ENCODE peak calls at places on chromosomes 13 and 19, in five cellular contexts. One of them, this sample, is unnamed.
A peak's percentile ranks its signal among the peaks of the same experiment; 100 is the strongest.

GRCh38 chr13:68748038-68748437 is 1359.6 kb upstream of the ATXN8OS start:
- DNase-seq in mesenchymal stem cell: no peak
- DNase-seq in fibroblast of lung: no peak
- DNase-seq in neural progenitor cell: no peak
- DNase-seq in hepatocyte: no peak
- DNase-seq in this sample: no peak

GRCh38 chr19:43776285-43776684 is 4.5 kb downstream of the KCNN4 start:
- DNase-seq in neural progenitor cell: no peak
- DNase-seq in mesenchymal stem cell: no peak
- DNase-seq in hepatocyte: peak; percentile 3
- DNase-seq in fibroblast of lung: no peak
- DNase-seq in this sample: no peak

GRCh38 chr13:29503041-29503837 is 92.2 kb downstream of the SLC7A1 start:
- DNase-seq in mesenchymal stem cell: peak; percentile 25
- DNase-seq in hepatocyte: peak; percentile 38
- DNase-seq in neural progenitor cell: peak; percentile 58
- DNase-seq in fibroblast of lung: peak; percentile 30
- DNase-seq in this sample: no peak

GRCh38 chr13:33494596-33495214 is 209.2 kb upstream of the STARD13 start:
- DNase-seq in hepatocyte: peak; percentile 35
- DNase-seq in neural progenitor cell: no peak
- DNase-seq in mesenchymal stem cell: peak; percentile 93
- DNase-seq in fibroblast of lung: peak; percentile 87
- DNase-seq in this sample: no peak

GRCh38 chr13:32940601-32941000 is 75.6 kb upstream of the KL start:
- DNase-seq in hepatocyte: peak; percentile 31
- DNase-seq in fibroblast of lung: peak; percentile 45
- DNase-seq in mesenchymal stem cell: peak; percentile 71
- DNase-seq in neural progenitor cell: no peak
- DNase-seq in this sample: no peak

GRCh38 chr19:13621413-13621812 is 115.1 kb upstream of the CACNA1A start:
- DNase-seq in hepatocyte: no peak
- DNase-seq in mesenchymal stem cell: peak; percentile 7
- DNase-seq in neural progenitor cell: no peak
- DNase-seq in fibroblast of lung: peak; percentile 89
- DNase-seq in this sample: peak; percentile 79

GRCh38 chr19:45250216-45250831 is 747 bp upstream of the MARK4 start:
- DNase-seq in neural progenitor cell: peak; percentile 20
- DNase-seq in hepatocyte: no peak
- DNase-seq in mesenchymal stem cell: no peak
- DNase-seq in fibroblast of lung: no peak
- DNase-seq in this sample: peak; percentile 36

GRCh38 chr13:61833228-61833627 is 417.6 kb upstream of the PCDH20 start:
- DNase-seq in neural progenitor cell: no peak
- DNase-seq in fibroblast of lung: no peak
- DNase-seq in mesenchymal stem cell: no peak
- DNase-seq in hepatocyte: no peak
- DNase-seq in this sample: no peak

GRCh38 chr13:112765734-112766133 is 75.9 kb downstream of the ATP11A start:
- DNase-seq in hepatocyte: no peak
- DNase-seq in mesenchymal stem cell: no peak
- DNase-seq in fibroblast of lung: no peak
- DNase-seq in neural progenitor cell: peak; percentile 29
- DNase-seq in this sample: no peak

GRCh38 chr13:99150575-99151370 is 49.9 kb upstream of the UBAC2 start:
- DNase-seq in mesenchymal stem cell: peak; percentile 2
- DNase-seq in hepatocyte: no peak
- DNase-seq in fibroblast of lung: peak; percentile 25
- DNase-seq in neural progenitor cell: no peak
- DNase-seq in this sample: no peak

GRCh38 chr19:56690668-56691067 is 19.1 kb upstream of the ZNF835 start:
- DNase-seq in neural progenitor cell: no peak
- DNase-seq in fibroblast of lung: no peak
- DNase-seq in mesenchymal stem cell: no peak
- DNase-seq in hepatocyte: no peak
- DNase-seq in this sample: no peak

GRCh38 chr19:14505488-14506239 is 9.7 kb upstream of the GIPC1 start:
- DNase-seq in mesenchymal stem cell: peak; percentile 86
- DNase-seq in fibroblast of lung: peak; percentile 58
- DNase-seq in neural progenitor cell: peak; percentile 70
- DNase-seq in hepatocyte: peak; percentile 84
- DNase-seq in this sample: peak; percentile 86

GRCh38 chr19:756232-756631 is 5.3 kb downstream of the MISP start:
- DNase-seq in neural progenitor cell: no peak
- DNase-seq in fibroblast of lung: peak; percentile 36
- DNase-seq in mesenchymal stem cell: peak; percentile 59
- DNase-seq in hepatocyte: no peak
- DNase-seq in this sample: peak; percentile 93

GRCh38 chr13:98791611-98792010 is 39.1 kb upstream of the SLC15A1 start:
- DNase-seq in fibroblast of lung: no peak
- DNase-seq in neural progenitor cell: no peak
- DNase-seq in mesenchymal stem cell: no peak
- DNase-seq in hepatocyte: no peak
- DNase-seq in this sample: no peak

GRCh38 chr13:66660013-66660804 is 569.9 kb downstream of the PCDH9 start:
- DNase-seq in mesenchymal stem cell: peak; percentile 80
- DNase-seq in hepatocyte: peak; percentile 4
- DNase-seq in neural progenitor cell: no peak
- DNase-seq in fibroblast of lung: peak; percentile 40
- DNase-seq in this sample: peak; percentile 75

GRCh38 chr19:11044436-11044835 is 44.8 kb upstream of the LDLR start:
- DNase-seq in fibroblast of lung: no peak
- DNase-seq in mesenchymal stem cell: no peak
- DNase-seq in neural progenitor cell: no peak
- DNase-seq in hepatocyte: no peak
- DNase-seq in this sample: no peak

GRCh38 chr13:45951724-45952123 is 100.2 kb upstream of the SIAH3 start:
- DNase-seq in neural progenitor cell: no peak
- DNase-seq in mesenchymal stem cell: no peak
- DNase-seq in hepatocyte: no peak
- DNase-seq in fibroblast of lung: no peak
- DNase-seq in this sample: no peak

GRCh38 chr13:102571075-102571474 is 25.7 kb upstream of the TPP2 start:
- DNase-seq in neural progenitor cell: no peak
- DNase-seq in fibroblast of lung: no peak
- DNase-seq in hepatocyte: no peak
- DNase-seq in mesenchymal stem cell: no peak
- DNase-seq in this sample: peak; percentile 46

GRCh38 chr13:60062502-60062901 is 101.2 kb downstream of the DIAPH3 start:
- DNase-seq in hepatocyte: no peak
- DNase-seq in fibroblast of lung: no peak
- DNase-seq in mesenchymal stem cell: no peak
- DNase-seq in neural progenitor cell: no peak
- DNase-seq in this sample: no peak

GRCh38 chr13:60061737-60062136 is 102.0 kb downstream of the DIAPH3 start:
- DNase-seq in neural progenitor cell: no peak
- DNase-seq in mesenchymal stem cell: no peak
- DNase-seq in fibroblast of lung: no peak
- DNase-seq in hepatocyte: no peak
- DNase-seq in this sample: no peak

GRCh38 chr13:60066206-60066605 is 97.5 kb downstream of the DIAPH3 start:
- DNase-seq in neural progenitor cell: no peak
- DNase-seq in mesenchymal stem cell: no peak
- DNase-seq in fibroblast of lung: no peak
- DNase-seq in hepatocyte: no peak
- DNase-seq in this sample: no peak
- H3K4me3 ChIP-seq in neural progenitor cell: no peak overlapping the region
- H3K4me3 ChIP-seq in mesenchymal stem cell: no peak overlapping the region
- H3K4me3 ChIP-seq in fibroblast of lung: no peak overlapping the region
- H3K4me3 ChIP-seq in hepatocyte: no peak overlapping the region
- H3K4me3 ChIP-seq in this sample: no peak overlapping the region

DNA sequence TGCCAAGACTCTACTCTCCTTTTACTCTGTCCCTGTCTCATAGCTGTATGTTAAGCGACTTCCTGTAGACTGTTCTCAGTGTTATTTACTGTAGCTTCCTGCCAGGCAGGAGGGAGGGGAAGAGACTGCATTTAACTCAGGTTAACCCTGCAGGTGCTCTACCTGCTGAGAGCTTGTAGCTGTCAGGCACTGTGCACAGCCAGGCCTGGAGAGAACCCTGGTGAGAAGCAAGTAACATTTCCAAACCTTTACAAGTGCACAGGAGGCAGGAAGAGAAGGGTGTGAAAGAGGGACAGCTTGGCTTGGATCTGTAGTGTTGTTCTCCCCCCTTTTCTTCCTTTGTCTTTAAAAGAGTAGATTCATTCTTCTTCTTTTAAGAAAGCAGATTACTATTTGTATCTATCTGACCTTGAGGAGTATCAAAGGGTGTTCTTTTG is 167.1 kb downstream of the LMO7 start:
- DNase-seq in mesenchymal stem cell: no peak
- DNase-seq in neural progenitor cell: no peak
- DNase-seq in fibroblast of lung: no peak
- DNase-seq in hepatocyte: no peak
- DNase-seq in this sample: no peak
- H2AFZ ChIP-seq in mesenchymal stem cell: no peak overlapping the region
- H2AFZ ChIP-seq in neural progenitor cell: peak overlapping the region; percentile 72
- H2AFZ ChIP-seq in fibroblast of lung: no peak overlapping the region
- H2AFZ ChIP-seq in hepatocyte: no peak overlapping the region
- H2AFZ ChIP-seq in this sample: no peak overlapping the region

DNA sequence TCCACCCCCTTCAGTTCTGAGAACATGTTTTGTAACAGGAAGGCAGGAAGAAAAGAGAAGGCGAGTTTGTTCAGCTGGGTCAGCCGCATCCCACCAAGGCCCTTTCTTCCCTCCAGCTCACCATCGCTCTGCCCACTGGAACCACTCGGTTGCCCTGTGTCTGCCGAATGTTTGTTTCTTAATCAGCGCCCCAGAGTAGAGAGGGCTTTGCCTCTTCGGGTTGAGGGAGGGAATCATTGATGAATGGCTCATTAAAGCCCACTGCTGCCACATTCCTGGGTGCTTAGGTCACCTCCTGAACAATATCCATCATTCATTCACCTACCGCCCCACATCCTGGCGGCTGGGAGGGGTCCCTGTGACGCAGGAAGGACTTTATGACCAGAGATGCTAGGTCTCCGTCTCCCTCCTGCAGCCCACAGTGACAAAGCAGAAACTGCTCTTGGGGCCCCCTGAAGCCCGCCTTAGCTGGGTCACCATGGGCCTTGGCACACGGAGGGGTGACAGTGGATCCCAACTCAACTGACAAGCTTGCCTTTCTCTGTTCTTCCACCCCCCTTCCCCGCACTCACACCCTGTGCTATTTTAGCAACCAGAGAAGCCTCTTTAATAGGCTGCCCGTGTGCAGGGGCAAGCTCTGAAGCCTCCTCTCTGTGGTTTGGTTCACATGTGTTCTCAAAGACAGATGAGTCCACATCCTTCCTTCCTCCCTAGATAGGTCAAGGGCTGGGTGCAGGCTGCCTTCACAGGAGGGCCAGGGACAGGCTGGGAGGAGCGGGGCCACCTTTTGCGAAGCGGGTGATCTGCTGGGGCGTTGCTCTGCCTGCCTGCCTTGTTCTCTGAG is 46.2 kb downstream of the ACTN4 start:
- DNase-seq in hepatocyte: no peak
- DNase-seq in fibroblast of lung: peak; percentile 59
- DNase-seq in neural progenitor cell: peak; percentile 87
- DNase-seq in mesenchymal stem cell: peak; percentile 84
- DNase-seq in this sample: no peak
- H3K4me3 ChIP-seq in hepatocyte: no peak overlapping the region
- H3K4me3 ChIP-seq in fibroblast of lung: no peak overlapping the region
- H3K4me3 ChIP-seq in neural progenitor cell: no peak overlapping the region
- H3K4me3 ChIP-seq in mesenchymal stem cell: no peak overlapping the region
- H3K4me3 ChIP-seq in this sample: no peak overlapping the region

DNA sequence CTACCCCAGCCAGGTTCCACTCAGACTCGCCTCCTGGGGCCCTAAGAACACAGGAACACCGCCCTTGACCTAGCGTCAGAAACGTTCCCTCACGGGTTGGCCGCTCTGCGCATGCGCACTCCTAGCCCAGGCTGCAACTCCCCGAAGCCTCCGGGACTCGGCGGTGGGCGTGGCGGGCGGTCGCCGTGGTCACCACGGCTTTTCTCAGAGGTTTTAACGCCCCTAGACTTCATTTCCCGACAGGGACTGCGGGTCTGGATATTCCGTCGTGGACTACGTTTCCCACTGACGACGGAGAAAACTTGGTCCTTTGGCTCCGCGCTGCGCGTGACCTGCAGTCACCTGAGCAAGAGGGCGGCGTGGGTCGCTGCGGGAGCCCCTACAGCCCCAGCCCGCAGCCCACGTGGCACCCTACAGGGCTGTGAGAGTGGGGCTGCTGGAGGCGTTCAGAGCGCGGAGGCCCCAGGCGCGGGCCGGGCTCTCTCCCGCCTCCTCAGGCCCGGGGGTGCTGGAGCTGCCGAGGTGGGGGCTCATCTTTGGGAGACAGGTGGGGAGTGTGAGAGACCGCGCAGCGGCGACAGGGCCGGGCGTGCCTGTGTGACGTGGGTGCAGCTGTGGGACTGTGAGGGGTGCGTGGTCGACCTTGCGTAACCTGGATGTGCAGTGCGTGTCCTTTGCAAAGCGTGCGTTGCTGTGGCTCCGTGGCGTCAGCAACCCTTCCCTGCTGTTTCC is 38.0 kb upstream of the ZNF573 start:
- DNase-seq in fibroblast of lung: peak; percentile 58
- DNase-seq in hepatocyte: peak; percentile 78
- DNase-seq in mesenchymal stem cell: no peak
- DNase-seq in neural progenitor cell: peak; percentile 87
- DNase-seq in this sample: no peak
- H2AFZ ChIP-seq in fibroblast of lung: peak overlapping the region; percentile 68
- H2AFZ ChIP-seq in hepatocyte: peak overlapping the region; percentile 84
- H2AFZ ChIP-seq in mesenchymal stem cell: no peak overlapping the region
- H2AFZ ChIP-seq in neural progenitor cell: peak overlapping the region; percentile 83
- H2AFZ ChIP-seq in this sample: no peak overlapping the region

GRCh38 chr13:20190481-20191310 is 2.0 kb downstream of the GJB2 start:
- DNase-seq in hepatocyte: no peak
- DNase-seq in mesenchymal stem cell: peak; percentile 77
- DNase-seq in neural progenitor cell: no peak
- DNase-seq in fibroblast of lung: peak; percentile 53
- DNase-seq in this sample: no peak
- H3K4me3 ChIP-seq in hepatocyte: no peak overlapping the region
- H3K4me3 ChIP-seq in mesenchymal stem cell: no peak overlapping the region
- H3K4me3 ChIP-seq in neural progenitor cell: no peak overlapping the region
- H3K4me3 ChIP-seq in fibroblast of lung: no peak overlapping the region
- H3K4me3 ChIP-seq in this sample: no peak overlapping the region

DNA sequence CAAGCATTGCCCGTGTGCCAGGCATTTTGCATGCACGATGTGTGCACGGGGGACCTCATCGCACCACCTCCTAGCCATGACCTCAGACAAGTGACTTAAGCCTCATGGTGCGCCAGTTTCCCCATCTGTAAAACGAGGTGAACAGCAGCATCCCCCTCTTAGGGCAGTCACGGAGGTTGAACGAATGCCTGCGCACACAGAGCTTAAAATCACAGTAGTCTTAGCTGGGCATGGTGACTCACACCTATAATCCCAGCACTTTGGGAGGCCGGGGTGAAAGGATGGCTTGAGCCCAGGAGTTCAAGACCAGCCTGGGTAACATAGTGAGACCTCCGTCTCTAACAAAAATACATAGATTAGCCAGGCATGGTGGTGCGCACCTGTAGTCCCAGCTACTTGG is 48.6 kb downstream of the PIN1 start:
- DNase-seq in neural progenitor cell: no peak
- DNase-seq in hepatocyte: no peak
- DNase-seq in fibroblast of lung: no peak
- DNase-seq in mesenchymal stem cell: no peak
- DNase-seq in this sample: no peak
- H2AFZ ChIP-seq in neural progenitor cell: no peak overlapping the region
- H2AFZ ChIP-seq in hepatocyte: no peak overlapping the region
- H2AFZ ChIP-seq in fibroblast of lung: no peak overlapping the region
- H2AFZ ChIP-seq in mesenchymal stem cell: no peak overlapping the region
- H2AFZ ChIP-seq in this sample: no peak overlapping the region